ENCODE peak calls at places on chromosomes 3 and 15, in four cellular contexts. C is HEK293T, O is neural crest cell, Q is K562. R is an unnamed sample.
A peak's percentile ranks its signal among the peaks of the same experiment; 100 is the strongest.

GRCh38 chr15:101191242-101191641 is 60.6 kb downstream of the CHSY1 start:
- DNase-seq in C (no peak), O (no peak), Q (no peak), R (no peak)

GRCh38 chr15:59169337-59169736 is 37.3 kb upstream of the LDHAL6B start:
- DNase-seq in C (no peak), O (no peak), Q (no peak), R (no peak)

GRCh38 chr15:65372787-65373067 is 5.1 kb downstream of the IGDCC3 start:
- DNase-seq in C (no peak), O (no peak), Q (no peak), R (no peak)

GRCh38 chr3:106302451-106303221 is 433.8 kb upstream of the CBLB start:
- DNase-seq in C (no peak), O (no peak), Q (peak; percentile 1), R (no peak)

GRCh38 chr3:48647714-48648113 is 12.5 kb upstream of the SLC26A6 start:
- DNase-seq in C (no peak), O (no peak), Q (no peak), R (no peak)

GRCh38 chr3:66938338-66938963 is 59.7 kb upstream of the KBTBD8 start:
- DNase-seq in C (peak; percentile 56), O (peak; percentile 54), Q (peak; percentile 64), R (peak; percentile 52)

GRCh38 chr15:90592144-90592887 is 62.6 kb downstream of the CRTC3 start:
- DNase-seq in C (no peak), O (no peak), Q (peak; percentile 39), R (peak; percentile 77)

GRCh38 chr3:46976326-46977190 is at the start of gene CCDC12:
- DNase-seq in C (peak; percentile 94), O (peak; percentile 87), Q (peak; percentile 99), R (peak; percentile 95)

GRCh38 chr3:64627471-64628321 is 60.1 kb downstream of the ADAMTS9 start:
- DNase-seq in C (no peak), O (no peak), Q (no peak), R (no peak)

GRCh38 chr3:59189561-59190338 is 139.9 kb upstream of the CFAP20DC start:
- DNase-seq in C (no peak), O (no peak), Q (peak; percentile 11), R (no peak)

GRCh38 chr15:73679180-73679579 is 5.0 kb upstream of the CD276 start:
- DNase-seq in C (no peak), O (no peak), Q (no peak), R (no peak)

GRCh38 chr15:90496791-90497190 is 32.9 kb upstream of the CRTC3 start:
- DNase-seq in C (no peak), O (no peak), Q (no peak), R (no peak)

GRCh38 chr15:89089316-89090230 is 1.3 kb downstream of the ABHD2 start:
- DNase-seq in C (no peak), O (no peak), Q (no peak), R (no peak)

GRCh38 chr15:72319360-72319984 is 485 bp downstream of the CELF6 start:
- DNase-seq in C (peak; percentile 85), O (peak; percentile 79), Q (peak; percentile 83), R (peak; percentile 62)

GRCh38 chr15:40234783-40235182 is 4.1 kb upstream of the PAK6 start:
- DNase-seq in C (no peak), O (no peak), Q (peak; percentile 43), R (no peak)

GRCh38 chr15:68637755-68638405 is 59.1 kb downstream of the CORO2B start:
- DNase-seq in C (no peak), O (no peak), Q (no peak), R (no peak)

GRCh38 chr3:71536376-71536965 is 47.1 kb downstream of the FOXP1 start:
- DNase-seq in C (no peak), O (no peak), Q (no peak), R (no peak)

GRCh38 chr3:194386066-194386465 is 13.0 kb downstream of the GP5 start:
- DNase-seq in C (no peak), O (no peak), Q (no peak), R (no peak)

GRCh38 chr15:73942751-73943270 is 16.5 kb downstream of the LOXL1 start:
- DNase-seq in C (no peak), O (no peak), Q (no peak), R (no peak)

GRCh38 chr15:98612490-98613110 is 35.7 kb upstream of the IGF1R start:
- DNase-seq in C (no peak), O (no peak), Q (no peak), R (no peak)

R was measured in A549.